ENCODE peak calls at places on chromosomes 13 and 19, in seven cellular contexts. K, M, C, S, W, P and G are unnamed samples.

GRCh38 chr13:50575138-50575537 is 268.4 kb downstream of the DLEU7 start:
- DNase-seq in K (no peak), M (no peak), C (no peak), S (no peak), W (no peak), P (no peak), G (no peak)

GRCh38 chr19:40599331-40600085 is 1.7 kb upstream of the LTBP4 start:
- DNase-seq in K (no peak), M (no peak), C (no peak), S (peak; percentile 48), W (no peak), P (no peak), G (no peak)

GRCh38 chr19:5463959-5464358 is 8.7 kb downstream of the ZNRF4 start:
- DNase-seq in K (no peak), M (no peak), C (no peak), S (no peak), W (no peak), P (no peak), G (no peak)

GRCh38 chr19:5001547-5002131 is 32.7 kb downstream of the KDM4B start:
- DNase-seq in K (peak; percentile 71), M (peak; percentile 55), C (peak; percentile 73), S (peak; percentile 61), W (no peak), P (no peak), G (peak; percentile 57)

GRCh38 chr13:30124131-30124768 is 183.1 kb downstream of the KATNAL1 start:
- DNase-seq in K (no peak), M (no peak), C (no peak), S (no peak), W (no peak), P (no peak), G (no peak)

GRCh38 chr19:46515290-46515609 is 19.6 kb upstream of the PNMA8B start:
- DNase-seq in K (no peak), M (no peak), C (no peak), S (no peak), W (no peak), P (peak; percentile 49), G (no peak)

GRCh38 chr19:18639706-18640105 is 2.9 kb downstream of the KLHL26 start:
- DNase-seq in K (no peak), M (peak; percentile 84), C (no peak), S (no peak), W (no peak), P (no peak), G (no peak)

GRCh38 chr19:29961311-29961710 is 19.3 kb downstream of the URI1 start:
- DNase-seq in K (no peak), M (no peak), C (no peak), S (no peak), W (no peak), P (no peak), G (no peak)

GRCh38 chr19:34172661-34173144 is 399 bp downstream of the LSM14A start:
- DNase-seq in K (no peak), M (no peak), C (no peak), S (no peak), W (no peak), P (no peak), G (no peak)

GRCh38 chr13:92806215-92806614 is 420.4 kb upstream of the GPC6 start:
- DNase-seq in K (no peak), M (peak; percentile 62), C (no peak), S (no peak), W (no peak), P (no peak), G (no peak)

GRCh38 chr19:32407004-32407992 is 1.7 kb downstream of the DPY19L3 start:
- DNase-seq in K (peak; percentile 37), M (peak; percentile 53), C (no peak), S (no peak), W (no peak), P (no peak), G (peak; percentile 10)

GRCh38 chr13:112731667-112732616 is 42.1 kb downstream of the ATP11A start:
- DNase-seq in K (no peak), M (no peak), C (peak; percentile 66), S (no peak), W (no peak), P (no peak), G (no peak)

GRCh38 chr13:34657716-34658115 is 284.4 kb upstream of the NBEA start:
- DNase-seq in K (peak; percentile 24), M (peak; percentile 64), C (no peak), S (no peak), W (no peak), P (no peak), G (no peak)

GRCh38 chr13:25752957-25753540 is 298.8 kb downstream of the SHISA2 start:
- DNase-seq in K (peak; percentile 36), M (peak; percentile 81), C (no peak), S (no peak), W (no peak), P (no peak), G (no peak)

GRCh38 chr19:38667552-38668205 is 20.2 kb downstream of the ACTN4 start:
- DNase-seq in K (peak; percentile 95), M (peak; percentile 93), C (no peak), S (no peak), W (no peak), P (no peak), G (no peak)

GRCh38 chr13:99303863-99304521 is 3.2 kb downstream of the GPR183 start:
- DNase-seq in K (no peak), M (no peak), C (no peak), S (no peak), W (no peak), P (no peak), G (no peak)

GRCh38 chr19:7905298-7905697 is 1.6 kb downstream of the MAP2K7 start:
- DNase-seq in K (no peak), M (no peak), C (no peak), S (no peak), W (no peak), P (no peak), G (no peak)

GRCh38 chr13:98279473-98280175 is 102.6 kb upstream of the RNF113B start:
- DNase-seq in K (no peak), M (no peak), C (no peak), S (peak; percentile 65), W (no peak), P (no peak), G (no peak)

GRCh38 chr19:38979867-38980266 is 4.3 kb upstream of the FBXO17 start:
- DNase-seq in K (no peak), M (no peak), C (no peak), S (no peak), W (no peak), P (no peak), G (no peak)

GRCh38 chr13:95716231-95716630 is 39.3 kb downstream of the DNAJC3 start:
- DNase-seq in K (no peak), M (no peak), C (no peak), S (peak; percentile 35), W (no peak), P (no peak), G (no peak)

GRCh38 chr19:9934132-9934950 is 2.0 kb downstream of the OLFM2 start:
- DNase-seq in K (peak; percentile 69), M (peak; percentile 72), C (peak; percentile 58), S (peak; percentile 87), W (peak; percentile 87), P (peak; percentile 100), G (peak; percentile 87)

GRCh38 chr13:31334994-31335549 is 135.3 kb downstream of the B3GLCT start:
- DNase-seq in K (no peak), M (no peak), C (no peak), S (no peak), W (no peak), P (no peak), G (no peak)

GRCh38 chr19:38869836-38870607 is 8.1 kb downstream of the RINL start:
- DNase-seq in K (peak; percentile 45), M (peak; percentile 65), C (peak; percentile 95), S (peak; percentile 84), W (peak; percentile 77), P (peak; percentile 91), G (peak; percentile 90)

GRCh38 chr19:23904406-23904805 is 10.3 kb upstream of the ZNF726 start:
- DNase-seq in K (no peak), M (no peak), C (no peak), S (no peak), W (no peak), P (no peak), G (no peak)

DNA sequence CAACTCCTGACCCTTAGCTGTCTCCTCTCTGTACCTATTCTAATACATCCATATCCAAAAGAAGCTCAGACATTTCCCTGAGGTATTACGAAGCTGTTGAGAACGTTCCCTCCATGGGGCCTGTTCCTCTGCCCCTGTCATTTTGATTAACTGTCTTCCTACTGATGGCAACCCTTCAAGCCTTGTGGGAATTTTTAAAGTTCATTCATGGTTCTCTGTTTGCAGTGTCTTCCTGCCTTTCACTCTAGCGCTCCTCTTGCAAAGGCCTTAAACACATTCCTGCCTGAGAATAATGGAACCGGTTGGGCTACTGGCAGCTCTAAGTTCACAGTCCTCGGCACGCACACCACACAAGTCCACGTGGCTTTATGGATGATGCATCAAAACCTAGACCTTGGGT is 66.1 kb downstream of the LHFPL6 start:
- DNase-seq in K (no peak), M (peak; percentile 48), C (peak; percentile 83), S (no peak), W (no peak), P (no peak), G (no peak)
- H3K18ac ChIP-seq in K (no peak overlapping the region), M (no peak overlapping the region), C (no peak overlapping the region), S (no peak overlapping the region), W (no peak overlapping the region), P (no peak overlapping the region), G (no peak overlapping the region)

DNA sequence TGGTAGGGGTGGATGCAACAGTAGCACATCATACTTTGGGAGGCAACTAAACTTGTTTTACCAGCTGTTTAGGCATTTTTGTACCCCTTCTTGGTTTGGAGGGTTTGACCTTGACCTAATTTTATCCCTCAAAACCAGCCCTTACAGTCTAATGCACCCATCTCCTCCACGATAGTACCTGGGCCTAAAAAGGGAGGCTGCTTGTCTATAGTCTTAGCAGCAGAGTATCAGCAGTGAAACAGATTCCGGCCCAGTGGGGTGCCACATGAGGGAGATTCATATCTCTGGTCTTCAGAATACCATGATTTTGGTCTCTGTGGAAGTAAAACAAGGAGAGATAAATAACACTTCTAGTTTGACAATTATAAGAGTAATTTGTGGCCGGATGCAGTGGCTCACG is 39.5 kb upstream of the ATP12A start:
- DNase-seq in K (no peak), M (no peak), C (no peak), S (no peak), W (no peak), P (no peak), G (peak; percentile 27)
- H3K4ac ChIP-seq in K (no peak overlapping the region), M (no peak overlapping the region), C (no peak overlapping the region), S (no peak overlapping the region), W (no peak overlapping the region), P (no peak overlapping the region), G (no peak overlapping the region)

GRCh38 chr13:68440874-68441273 is 1210.7 kb upstream of the PCDH9 start:
- DNase-seq in K (no peak), M (no peak), C (no peak), S (no peak), W (no peak), P (no peak), G (no peak)

GRCh38 chr13:68439821-68440220 is 1209.7 kb upstream of the PCDH9 start:
- DNase-seq in K (no peak), M (no peak), C (peak; percentile 40), S (no peak), W (no peak), P (no peak), G (no peak)
- H3K9ac ChIP-seq in K (no peak overlapping the region), M (no peak overlapping the region), C (no peak overlapping the region), S (no peak overlapping the region), W (no peak overlapping the region), P (no peak overlapping the region), G (no peak overlapping the region)

DNA sequence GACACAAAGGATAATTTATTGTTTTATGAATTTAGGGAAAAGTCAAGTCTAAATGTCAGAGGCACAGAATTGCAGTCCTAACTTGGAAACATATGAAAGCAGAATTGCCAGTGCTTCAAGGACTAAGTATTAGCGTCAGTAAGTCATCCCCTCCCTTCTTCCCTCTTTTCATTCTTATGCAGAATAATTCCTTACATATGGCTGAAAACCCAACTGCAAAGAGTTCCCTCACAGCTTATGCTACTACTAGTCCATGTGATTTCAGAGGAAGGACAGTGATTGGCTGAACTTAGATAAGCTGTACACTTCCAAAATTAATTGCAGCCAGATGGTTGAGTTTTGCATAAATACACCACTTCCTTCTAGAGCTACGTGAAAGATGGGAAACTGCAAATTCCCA is 730.3 kb downstream of the OLFM4 start:
- DNase-seq in K (no peak), M (no peak), C (no peak), S (no peak), W (no peak), P (no peak), G (no peak)
- H3K18ac ChIP-seq in K (no peak overlapping the region), M (no peak overlapping the region), C (no peak overlapping the region), S (no peak overlapping the region), W (no peak overlapping the region), P (no peak overlapping the region), G (no peak overlapping the region)